ENCODE peak calls at places on chromosomes 7 and 10, in seven cellular contexts. Z, D, X, P, T, N and S are unnamed samples.

GRCh38 chr10:50452603-50453002 is 171.2 kb downstream of the SGMS1 start:
- DNase-seq in Z (no peak), D (no peak), X (peak; percentile 63), P (no peak), T (no peak), N (no peak), S (no peak)

GRCh38 chr10:17383801-17384445 is 70.5 kb downstream of the ST8SIA6 start:
- DNase-seq in Z (no peak), D (no peak), X (no peak), P (no peak), T (no peak), N (no peak), S (no peak)

GRCh38 chr10:98422182-98422581 is 7.2 kb upstream of the PYROXD2 start:
- DNase-seq in Z (no peak), D (no peak), X (no peak), P (no peak), T (no peak), N (no peak), S (no peak)

GRCh38 chr7:110852156-110852858 is 238.6 kb upstream of the LRRN3 start:
- DNase-seq in Z (no peak), D (no peak), X (no peak), P (no peak), T (peak; percentile 68), N (no peak), S (no peak)

GRCh38 chr7:156545989-156546388 is 94.6 kb upstream of the RNF32 start:
- DNase-seq in Z (no peak), D (no peak), X (no peak), P (no peak), T (no peak), N (no peak), S (no peak)

GRCh38 chr10:51683031-51683830 is 16.2 kb downstream of the CSTF2T start:
- DNase-seq in Z (no peak), D (no peak), X (no peak), P (no peak), T (no peak), N (no peak), S (no peak)

GRCh38 chr10:14971867-14972448 is 12.8 kb downstream of the MEIG1 start:
- DNase-seq in Z (no peak), D (no peak), X (peak; percentile 42), P (peak; percentile 68), T (peak; percentile 24), N (no peak), S (peak; percentile 60)

GRCh38 chr7:142391191-142391992 is 133.5 kb upstream of the PRSS58 start:
- DNase-seq in Z (no peak), D (no peak), X (peak; percentile 20), P (peak; percentile 37), T (no peak), N (no peak), S (peak; percentile 88)

GRCh38 chr7:117673839-117674238 is 194.0 kb downstream of the CFTR start:
- DNase-seq in Z (no peak), D (no peak), X (peak; percentile 36), P (no peak), T (peak; percentile 72), N (peak; percentile 5), S (no peak)
- TF ChIP-seq CTCF in Z (no peak), D (peak; percentile 45), X (peak; percentile 19), P (no peak), T (peak; percentile 15), N (no peak), S (peak; percentile 27)

GRCh38 chr10:105237685-105238084 is 596.6 kb downstream of the SORCS3 start:
- DNase-seq in Z (no peak), D (no peak), X (no peak), P (no peak), T (no peak), N (no peak), S (no peak)
- TF ChIP-seq CTCF in Z (no peak), D (no peak), X (no peak), P (no peak), T (no peak), N (no peak), S (no peak)

DNA sequence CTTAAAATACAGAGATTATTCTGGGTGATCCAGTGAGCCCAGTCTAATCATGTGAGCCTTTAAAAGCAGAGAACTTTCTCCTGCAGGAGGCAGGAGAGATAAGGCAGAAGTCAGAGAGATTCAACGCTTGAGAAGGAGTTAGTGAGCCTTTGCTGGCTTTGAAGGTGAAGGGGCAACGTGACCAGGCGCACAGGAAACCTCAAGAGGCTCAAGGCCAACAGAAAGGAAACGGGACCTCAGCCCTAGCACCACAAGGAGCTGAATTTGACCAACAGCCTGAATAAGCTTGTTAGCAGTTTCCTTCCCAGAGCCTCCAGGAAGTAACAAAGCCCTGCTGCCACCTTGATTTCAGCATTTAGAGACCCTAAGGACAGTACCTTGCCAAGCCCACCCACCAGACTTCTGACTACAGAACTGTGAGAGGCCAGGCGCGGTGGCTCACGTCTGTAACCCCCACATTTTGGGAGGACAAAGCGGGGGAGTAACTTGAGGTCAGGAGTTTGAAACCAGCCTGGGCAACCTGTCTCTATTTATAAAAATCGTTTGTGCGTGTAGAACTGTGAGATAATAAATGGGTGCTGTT is 87.3 kb upstream of the KAT6B start:
- DNase-seq in Z (no peak), D (no peak), X (peak; percentile 97), P (peak; percentile 20), T (peak; percentile 5), N (no peak), S (no peak)
- TF ChIP-seq CTCF in Z (no peak), D (no peak), X (peak; percentile 45), P (no peak), T (peak; percentile 26), N (no peak), S (no peak)

GRCh38 chr10:128631801-128632241 is 505.6 kb upstream of the MKI67 start:
- DNase-seq in Z (no peak), D (no peak), X (peak; percentile 37), P (no peak), T (no peak), N (no peak), S (no peak)
- TF ChIP-seq CTCF in Z (peak; percentile 53), D (peak; percentile 44), X (peak; percentile 54), P (no peak), T (peak; percentile 21), N (peak; percentile 11), S (peak; percentile 88)

DNA sequence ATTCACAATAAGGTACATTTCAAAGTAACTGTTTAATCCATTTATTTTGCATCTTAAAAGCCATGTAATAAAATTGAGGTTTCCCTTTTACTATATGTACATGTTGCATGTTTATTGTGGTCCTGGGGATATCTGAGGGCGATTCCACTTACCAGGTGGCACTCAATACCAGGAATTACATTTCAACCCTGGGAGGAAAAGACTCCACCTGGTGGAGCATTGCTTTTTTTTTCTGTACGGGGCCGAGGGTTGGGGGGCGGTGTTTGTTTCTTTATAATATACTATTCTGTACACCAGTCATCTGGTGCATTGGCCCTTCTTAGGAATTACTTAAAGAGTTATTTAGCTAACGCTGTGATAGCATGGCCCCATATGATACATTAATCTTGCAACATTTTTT is 7.1 kb upstream of the HGF start:
- DNase-seq in Z (no peak), D (no peak), X (no peak), P (no peak), T (no peak), N (no peak), S (no peak)
- TF ChIP-seq CTCF in Z (no peak), D (no peak), X (no peak), P (no peak), T (no peak), N (no peak), S (no peak)

GRCh38 chr10:93741367-93741766 is 16.4 kb upstream of the LGI1 start:
- DNase-seq in Z (no peak), D (no peak), X (no peak), P (no peak), T (no peak), N (no peak), S (no peak)

GRCh38 chr10:93749218-93749799 is 8.4 kb upstream of the LGI1 start:
- DNase-seq in Z (no peak), D (no peak), X (no peak), P (no peak), T (no peak), N (no peak), S (no peak)

GRCh38 chr10:93742633-93743349 is 14.9 kb upstream of the LGI1 start:
- DNase-seq in Z (no peak), D (no peak), X (peak; percentile 64), P (no peak), T (no peak), N (no peak), S (no peak)

GRCh38 chr10:93746844-93747284 is 10.9 kb upstream of the LGI1 start:
- DNase-seq in Z (no peak), D (peak; percentile 23), X (peak; percentile 49), P (no peak), T (peak; percentile 77), N (peak; percentile 95), S (no peak)

GRCh38 chr10:93745411-93746065 is 12.2 kb upstream of the LGI1 start:
- DNase-seq in Z (no peak), D (no peak), X (peak; percentile 12), P (no peak), T (no peak), N (no peak), S (peak; percentile 43)
- TF ChIP-seq CTCF in Z (no peak), D (peak; percentile 44), X (peak; percentile 25), P (no peak), T (no peak), N (peak; percentile 57), S (peak; percentile 51)